ENCODE peak calls at places on chromosomes 6 and 20, in six cellular contexts. One of them, this sample, is unnamed. For H3K4me1, the result is how much of the 10 kb centered on the place peaks cover.

GRCh38 chr20:51013577-51014330 is 9.2 kb downstream of the KCNG1 start:
- DNase-seq in testis: no peak
- DNase-seq in ovary: no peak
- DNase-seq in heart left ventricle: no peak
- DNase-seq in adrenal gland: no peak
- DNase-seq in uterus: peak
- DNase-seq in this sample: no peak

GRCh38 chr6:113762611-113763010 is 94.5 kb upstream of the MARCKS start:
- DNase-seq in heart left ventricle: no peak
- DNase-seq in ovary: no peak
- DNase-seq in testis: no peak
- DNase-seq in adrenal gland: no peak
- DNase-seq in uterus: no peak
- DNase-seq in this sample: no peak

GRCh38 chr6:145562771-145563615 is 172.3 kb downstream of the EPM2A start:
- DNase-seq in heart left ventricle: no peak
- DNase-seq in testis: no peak
- DNase-seq in ovary: no peak
- DNase-seq in uterus: no peak
- DNase-seq in adrenal gland: no peak
- DNase-seq in this sample: no peak

GRCh38 chr20:54539521-54540046 is 64.2 kb downstream of the DOK5 start:
- DNase-seq in heart left ventricle: no peak
- DNase-seq in adrenal gland: no peak
- DNase-seq in testis: no peak
- DNase-seq in uterus: no peak
- DNase-seq in ovary: no peak
- DNase-seq in this sample: no peak

GRCh38 chr6:157811476-157812173 is 11.4 kb upstream of the SNX9 start:
- DNase-seq in testis: no peak
- DNase-seq in uterus: no peak
- DNase-seq in adrenal gland: peak
- DNase-seq in ovary: no peak
- DNase-seq in heart left ventricle: no peak
- DNase-seq in this sample: no peak

GRCh38 chr20:53942121-53942816 is 128.1 kb downstream of the BCAS1 start:
- DNase-seq in ovary: no peak
- DNase-seq in testis: no peak
- DNase-seq in adrenal gland: no peak
- DNase-seq in uterus: no peak
- DNase-seq in heart left ventricle: no peak
- DNase-seq in this sample: peak

GRCh38 chr6:125477141-125477540 is 175.4 kb upstream of the HDDC2 start:
- DNase-seq in ovary: no peak
- DNase-seq in testis: no peak
- DNase-seq in uterus: no peak
- DNase-seq in heart left ventricle: no peak
- DNase-seq in adrenal gland: no peak
- DNase-seq in this sample: no peak

GRCh38 chr6:30841644-30842504 is 42.4 kb upstream of the DDR1 start:
- DNase-seq in adrenal gland: peak
- DNase-seq in testis: peak
- DNase-seq in heart left ventricle: no peak
- DNase-seq in uterus: no peak
- DNase-seq in ovary: no peak
- DNase-seq in this sample: no peak

GRCh38 chr6:33740204-33740608 is 6.5 kb downstream of the IP6K3 start:
- DNase-seq in uterus: no peak
- DNase-seq in adrenal gland: no peak
- DNase-seq in heart left ventricle: peak
- DNase-seq in testis: no peak
- DNase-seq in ovary: no peak
- DNase-seq in this sample: no peak

GRCh38 chr20:43015566-43015965 is 174.1 kb downstream of the PTPRT start:
- DNase-seq in adrenal gland: no peak
- DNase-seq in testis: no peak
- DNase-seq in uterus: no peak
- DNase-seq in heart left ventricle: no peak
- DNase-seq in ovary: no peak
- DNase-seq in this sample: no peak

GRCh38 chr20:45833883-45834796 is 541 bp downstream of the SNX21 start:
- DNase-seq in testis: peak
- DNase-seq in heart left ventricle: peak
- DNase-seq in adrenal gland: peak
- DNase-seq in uterus: peak
- DNase-seq in ovary: peak
- DNase-seq in this sample: no peak

GRCh38 chr20:23625236-23625964 is 12.4 kb downstream of the CST3 start:
- DNase-seq in uterus: no peak
- DNase-seq in testis: peak
- DNase-seq in heart left ventricle: no peak
- DNase-seq in adrenal gland: no peak
- DNase-seq in ovary: no peak
- DNase-seq in this sample: peak
- H3K4me1 ChIP-seq in uterus: under half
- H3K4me1 ChIP-seq in testis: under half
- H3K4me1 ChIP-seq in heart left ventricle: under half
- H3K4me1 ChIP-seq in adrenal gland: under half
- H3K4me1 ChIP-seq in ovary: under half
- H3K4me1 ChIP-seq in this sample: under half

GRCh38 chr6:42316390-42316970 is 98.8 kb upstream of the MRPS10 start:
- DNase-seq in adrenal gland: peak
- DNase-seq in uterus: no peak
- DNase-seq in ovary: no peak
- DNase-seq in testis: no peak
- DNase-seq in heart left ventricle: no peak
- DNase-seq in this sample: no peak
- H3K4me1 ChIP-seq in adrenal gland: under half
- H3K4me1 ChIP-seq in uterus: under half
- H3K4me1 ChIP-seq in ovary: under half
- H3K4me1 ChIP-seq in testis: under half
- H3K4me1 ChIP-seq in heart left ventricle: under half
- H3K4me1 ChIP-seq in this sample: under half

GRCh38 chr6:11429577-11429976 is 108.0 kb upstream of the TMEM170B start:
- DNase-seq in uterus: no peak
- DNase-seq in heart left ventricle: no peak
- DNase-seq in ovary: no peak
- DNase-seq in testis: no peak
- DNase-seq in adrenal gland: no peak
- DNase-seq in this sample: no peak
- H3K4me1 ChIP-seq in uterus: under half
- H3K4me1 ChIP-seq in heart left ventricle: under half
- H3K4me1 ChIP-seq in ovary: under half
- H3K4me1 ChIP-seq in testis: half or more
- H3K4me1 ChIP-seq in adrenal gland: under half
- H3K4me1 ChIP-seq in this sample: under half

DNA sequence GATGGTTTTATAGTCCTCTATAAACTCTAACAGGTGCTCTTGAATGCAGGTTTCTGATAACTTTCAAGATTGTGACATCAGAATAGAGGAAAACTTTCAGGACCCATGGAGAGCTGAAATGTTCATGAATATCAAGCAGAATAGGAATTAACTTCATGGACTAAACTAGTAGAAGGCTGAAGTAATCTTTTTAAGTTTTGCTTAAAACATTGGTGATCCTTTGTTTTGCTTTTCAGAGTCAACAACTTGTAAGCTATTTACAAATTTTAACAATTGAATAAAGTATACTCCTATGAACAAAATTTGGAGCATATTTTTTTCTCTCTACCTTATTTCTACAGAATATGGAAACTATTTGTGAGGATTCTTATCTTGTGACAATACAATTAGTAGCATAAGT is 25.2 kb upstream of the GOPC start:
- DNase-seq in adrenal gland: no peak
- DNase-seq in uterus: no peak
- DNase-seq in testis: no peak
- DNase-seq in ovary: no peak
- DNase-seq in heart left ventricle: no peak
- DNase-seq in this sample: no peak
- H3K4me1 ChIP-seq in adrenal gland: under half
- H3K4me1 ChIP-seq in uterus: under half
- H3K4me1 ChIP-seq in testis: under half
- H3K4me1 ChIP-seq in ovary: under half
- H3K4me1 ChIP-seq in heart left ventricle: under half
- H3K4me1 ChIP-seq in this sample: under half

This sample was measured in foreskin keratinocyte.